ENCODE peak calls at places on chromosomes 13 and 19, in four cellular contexts. P is GM12878, A is WTC11, K is HepG2. S is an unnamed sample.

GRCh38 chr19:778910-779653 is 18.2 kb upstream of the PTBP1 start:
- DNase-seq in A (no peak), K (peak; percentile 81), P (no peak), S (no peak)

GRCh38 chr13:80556291-80556690 is 215.4 kb upstream of the SPRY2 start:
- DNase-seq in P (no peak), A (no peak), K (no peak), S (peak; percentile 32)

GRCh38 chr19:53883231-53883661 is 1.2 kb downstream of the PRKCG start:
- DNase-seq in K (no peak), A (peak; percentile 53), P (no peak), S (peak; percentile 22)

GRCh38 chr13:59480398-59480797 is 683.3 kb downstream of the DIAPH3 start:
- DNase-seq in P (no peak), K (no peak), A (no peak), S (no peak)

GRCh38 chr13:112450567-112451240 is 74.5 kb downstream of the SPACA7 start:
- DNase-seq in A (no peak), P (no peak), K (no peak), S (no peak)

GRCh38 chr19:1082165-1082927 is 12.8 kb downstream of the POLR2E start:
- DNase-seq in P (no peak), A (peak; percentile 99), K (no peak), S (peak; percentile 95)

GRCh38 chr13:23842406-23842805 is 46.8 kb downstream of the MIPEP start:
- DNase-seq in K (no peak), P (no peak), A (no peak), S (no peak)

GRCh38 chr13:99308481-99309087 is 1.4 kb upstream of the GPR183 start:
- DNase-seq in K (no peak), A (no peak), P (no peak), S (no peak)

GRCh38 chr19:43777163-43777700 is 3.5 kb downstream of the KCNN4 start:
- DNase-seq in P (no peak), A (no peak), K (no peak), S (peak; percentile 79)

GRCh38 chr19:40225440-40226305 is 816 bp downstream of the CCNP start:
- DNase-seq in A (no peak), K (peak; percentile 25), P (no peak), S (no peak)

GRCh38 chr13:44470623-44471562 is 97.3 kb downstream of the SERP2 start:
- DNase-seq in A (no peak), P (no peak), K (peak; percentile 29), S (peak; percentile 5)
- TF ChIP-seq ETV6 in A (no peak), P (no peak), K (no peak), S (no peak)

DNA sequence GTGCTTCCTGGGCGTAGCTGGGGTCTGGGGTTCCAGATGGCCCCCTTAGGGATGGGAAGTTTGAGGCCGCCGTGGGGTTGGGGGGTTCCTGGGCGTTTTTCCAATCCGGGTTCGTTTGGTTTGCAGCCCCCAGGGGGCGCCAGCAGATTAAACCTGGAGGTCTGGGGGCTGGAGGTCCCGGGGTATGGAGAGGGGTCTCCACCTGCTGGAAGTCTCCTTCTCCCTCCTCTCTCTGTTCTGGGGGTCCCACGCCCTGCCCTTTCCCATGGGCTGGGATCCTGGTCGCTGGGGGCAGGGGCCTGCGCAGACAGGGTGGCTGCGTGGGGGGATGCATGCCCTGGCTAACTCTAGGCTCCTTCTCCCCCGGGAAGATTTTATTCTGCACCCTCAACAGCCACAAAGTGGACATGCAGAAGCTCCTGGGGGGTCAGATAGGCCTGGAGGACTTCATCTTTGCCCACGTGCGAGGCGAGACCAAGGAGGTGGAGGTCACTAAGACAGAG is 897 bp downstream of the GIPC3 start:
- DNase-seq in P (no peak), K (no peak), A (peak; percentile 77), S (peak; percentile 71)
- TF ChIP-seq ETV6 in P (no peak), K (no peak), A (no peak), S (no peak)

GRCh38 chr13:97121894-97122293 is 100.2 kb upstream of the MBNL2 start:
- DNase-seq in P (no peak), K (no peak), A (no peak), S (no peak)
- TF ChIP-seq ETV6 in P (no peak), K (no peak), A (no peak), S (no peak)

GRCh38 chr13:48146122-48146521 is 51.2 kb upstream of the MED4 start:
- DNase-seq in P (no peak), K (no peak), A (no peak), S (no peak)

GRCh38 chr13:48142437-48142836 is 47.5 kb upstream of the MED4 start:
- DNase-seq in K (no peak), P (peak; percentile 56), A (no peak), S (no peak)

GRCh38 chr13:48146636-48147035 is 51.7 kb upstream of the MED4 start:
- DNase-seq in K (no peak), P (no peak), A (no peak), S (no peak)

DNA sequence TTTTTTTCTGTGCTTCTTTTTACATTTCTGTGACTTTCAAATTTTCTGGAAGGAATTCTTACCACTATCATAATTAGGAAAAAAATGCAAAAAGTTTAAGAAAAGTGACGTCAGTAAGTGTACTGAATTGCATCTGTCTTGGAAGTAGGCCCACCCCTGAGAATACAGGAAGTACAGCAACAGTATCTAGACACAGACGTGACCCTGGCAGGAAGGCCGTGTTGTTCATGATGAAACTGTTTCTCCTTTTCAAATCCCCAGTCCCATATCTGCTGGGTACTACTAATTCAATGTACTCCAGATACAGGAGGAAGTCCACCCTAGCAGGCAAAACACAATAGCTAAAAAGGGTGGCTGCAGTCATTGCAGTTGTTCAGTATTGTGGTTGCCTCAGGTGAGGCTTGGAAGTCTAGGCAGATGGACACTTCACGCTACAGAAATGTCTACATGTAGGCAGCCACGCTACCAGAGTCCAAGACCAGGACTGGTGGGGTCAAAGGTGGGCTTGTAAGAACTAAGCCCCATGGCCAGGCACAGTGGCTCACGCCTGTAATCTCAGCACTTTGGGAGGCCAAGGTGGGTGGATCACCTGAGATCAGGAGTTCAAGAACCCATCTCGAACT is 49.6 kb upstream of the MED4 start:
- DNase-seq in A (no peak), P (no peak), K (no peak), S (no peak)
- TF ChIP-seq ETV6 in A (no peak), P (no peak), K (no peak), S (no peak)

GRCh38 chr13:89401209-89401810 is 1730.1 kb downstream of the SLITRK5 start:
- DNase-seq in K (no peak), P (no peak), A (no peak), S (no peak)
- TF ChIP-seq ETV6 in K (no peak), P (no peak), A (no peak), S (no peak)

DNA sequence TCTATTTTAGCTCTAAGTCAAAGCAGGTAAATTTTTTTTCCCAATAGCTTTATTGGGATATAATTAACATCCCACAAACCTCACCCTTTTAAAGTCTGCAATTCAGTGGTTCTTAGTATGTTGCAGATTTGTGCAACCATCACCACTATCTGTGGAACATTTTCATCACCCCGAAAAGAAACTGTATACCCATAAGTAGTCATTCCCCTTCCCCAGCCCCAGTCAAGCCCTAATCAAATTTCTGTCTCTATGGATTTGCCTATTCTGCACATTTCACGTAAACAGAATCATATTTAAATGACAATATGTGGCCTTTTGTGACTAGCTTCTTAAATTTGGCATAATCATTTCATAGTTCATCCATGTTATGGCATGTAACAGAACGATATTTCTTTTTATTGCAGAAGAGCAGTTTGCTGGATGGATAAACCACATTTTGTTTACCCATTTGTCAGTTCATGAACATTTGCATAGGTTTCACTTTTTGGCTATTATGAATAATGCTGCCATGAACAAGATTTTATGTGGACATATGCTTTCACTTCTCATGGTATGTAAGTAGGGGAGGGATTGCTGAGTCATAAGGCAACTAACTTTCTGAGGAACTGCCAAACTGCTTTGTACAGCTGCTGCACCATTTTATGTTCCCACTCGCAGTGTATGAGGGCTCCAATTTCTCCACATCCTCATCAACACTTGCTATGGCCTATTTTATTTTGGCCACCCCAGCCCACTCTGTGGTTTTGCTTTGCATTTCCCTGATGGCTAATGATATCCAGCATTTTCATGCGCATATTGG is 10.9 kb downstream of the SLC46A3 start:
- DNase-seq in A (no peak), P (peak; percentile 94), K (no peak), S (no peak)
- TF ChIP-seq ETV6 in A (no peak), P (peak; percentile 87), K (no peak), S (no peak)

DNA sequence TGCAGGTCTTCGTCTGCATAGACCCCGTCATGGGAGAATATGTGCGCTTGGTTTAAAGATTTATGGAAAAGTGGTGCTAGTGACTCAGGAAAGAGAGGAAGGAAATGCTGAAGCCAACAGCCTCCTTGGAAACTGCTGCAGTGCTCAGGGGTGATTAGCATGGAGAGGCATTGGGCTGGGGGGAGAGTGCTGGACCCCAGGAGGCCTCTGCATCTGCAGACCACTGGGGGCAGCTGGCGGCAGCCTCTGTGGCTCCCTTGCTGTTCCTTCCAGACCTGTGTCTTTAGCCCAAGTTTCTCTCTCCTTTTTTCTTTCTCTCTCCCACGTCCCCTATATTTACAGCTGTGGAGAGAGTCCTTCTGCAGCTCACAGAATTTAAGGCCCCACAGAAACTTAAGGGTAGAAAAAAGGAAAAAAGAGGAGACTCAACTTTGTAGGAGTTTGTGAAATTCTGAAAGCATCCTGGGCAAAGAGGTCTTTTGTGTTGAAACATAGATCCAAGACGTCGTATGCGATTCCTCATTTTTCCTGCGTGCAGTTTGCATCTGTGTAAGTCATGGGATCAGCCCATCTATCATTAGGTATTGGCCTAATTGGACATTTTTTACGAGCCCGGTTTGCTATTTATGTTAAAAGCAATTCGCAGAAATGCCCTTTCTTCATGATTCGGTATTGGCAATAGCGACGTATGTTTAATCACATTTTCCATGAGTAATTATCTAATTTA is 116.2 kb upstream of the ZNF536 start:
- DNase-seq in P (no peak), K (no peak), A (peak; percentile 61), S (no peak)
- TF ChIP-seq ETV6 in P (no peak), K (no peak), A (no peak), S (no peak)

DNA sequence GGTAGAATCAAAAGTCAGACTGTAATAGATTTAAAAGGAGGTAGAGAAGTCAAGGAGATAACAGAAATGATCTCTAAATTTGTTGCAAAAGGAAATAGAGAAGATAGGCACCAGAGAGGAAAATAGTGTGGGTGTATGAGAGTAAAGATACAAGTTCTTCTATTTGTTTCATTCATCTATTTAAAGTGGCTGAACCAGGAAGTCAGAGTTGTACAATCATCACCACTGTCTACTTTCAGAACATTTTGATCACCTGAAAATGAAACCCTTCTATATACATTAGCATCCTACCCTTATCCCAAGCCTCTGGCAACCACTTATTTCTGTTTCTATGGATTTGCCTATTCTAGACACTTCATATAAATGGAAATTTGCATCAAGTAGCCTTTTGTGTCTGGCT is 36.7 kb downstream of the INTS6 start:
- DNase-seq in A (no peak), K (no peak), P (no peak), S (no peak)
- TF ChIP-seq ETV6 in A (no peak), K (no peak), P (no peak), S (no peak)

GRCh38 chr19:50315773-50316448 is 13.3 kb downstream of the KCNC3 start:
- DNase-seq in K (no peak), P (no peak), A (peak; percentile 75), S (peak; percentile 64)
- TF ChIP-seq ETV6 in K (no peak), P (no peak), A (peak; percentile 16), S (no peak)

S was measured in K562.